ENCODE peak calls at places on chromosomes 11 and 22, in six cellular contexts. U is neural progenitor cell, V is HepG2, E is PC-3, O is hepatocyte, N is HCT116. R is an unnamed sample. For H3K79me2, the result is how much of the 10 kb centered on the place peaks cover.

GRCh38 chr11:97069160-97069559 is 679.3 kb downstream of the JRKL start:
- DNase-seq in U (no peak), V (no peak), E (no peak), N (no peak), O (no peak), R (no peak)

GRCh38 chr11:32213223-32213622 is 122.3 kb downstream of the RCN1 start:
- DNase-seq in U (no peak), O (peak), N (no peak), E (peak), V (no peak), R (no peak)

GRCh38 chr22:40247976-40248375 is 70.3 kb downstream of the TNRC6B start:
- DNase-seq in V (no peak), U (no peak), O (no peak), E (no peak), N (no peak), R (no peak)

GRCh38 chr11:75597636-75598035 is 35.6 kb downstream of the SERPINH1 start:
- DNase-seq in O (peak), E (peak), U (peak), N (peak), V (peak), R (peak)

GRCh38 chr11:2699185-2699530 is 636 bp downstream of the KCNQ1OT1 start:
- DNase-seq in V (no peak), O (no peak), E (peak), U (no peak), N (no peak), R (peak)

GRCh38 chr22:20013382-20013871 is 3.2 kb downstream of the ARVCF start:
- DNase-seq in U (peak), E (no peak), N (no peak), O (peak), V (peak), R (peak)

GRCh38 chr11:83521647-83522596 is 235.8 kb upstream of the CCDC90B start:
- DNase-seq in E (peak), U (peak), N (no peak), O (peak), V (peak), R (peak)

GRCh38 chr22:37254206-37254866 is 10.3 kb upstream of the RAC2 start:
- DNase-seq in O (no peak), U (no peak), N (no peak), V (no peak), E (peak), R (no peak)

GRCh38 chr22:32745251-32745995 is 56.1 kb upstream of the TIMP3 start:
- DNase-seq in N (peak), E (peak), U (peak), O (peak), V (no peak), R (no peak)

GRCh38 chr11:130677486-130678153 is 229.2 kb downstream of the ADAMTS15 start:
- DNase-seq in N (no peak), V (peak), E (peak), U (peak), O (peak), R (no peak)

GRCh38 chr11:32440372-32440888 is 5.1 kb upstream of the WT1 start:
- DNase-seq in O (no peak), U (no peak), E (no peak), V (no peak), N (no peak), R (no peak)

GRCh38 chr11:19232910-19233503 is 7.7 kb downstream of the E2F8 start:
- DNase-seq in N (peak), O (no peak), V (no peak), U (no peak), E (peak), R (no peak)

GRCh38 chr22:40040927-40041326 is 46.2 kb downstream of the FAM83F start:
- DNase-seq in E (peak), O (peak), U (no peak), V (no peak), N (no peak), R (no peak)

GRCh38 chr11:108498816-108499408 is 728 bp upstream of the POGLUT3 start:
- DNase-seq in U (no peak), V (no peak), E (no peak), N (no peak), O (no peak), R (no peak)

GRCh38 chr11:5476184-5476819 is 12.2 kb upstream of the OR52D1 start:
- DNase-seq in O (peak), U (peak), E (peak), N (peak), V (peak), R (peak)

GRCh38 chr11:59615132-59615636 is 390 bp downstream of the OSBP start:
- DNase-seq in U (no peak), O (peak), N (peak), E (peak), V (peak), R (peak)

GRCh38 chr11:64545605-64546004 is 45.4 kb upstream of the SLC22A12 start:
- DNase-seq in O (no peak), V (no peak), N (peak), U (no peak), E (peak), R (no peak)

GRCh38 chr11:60914620-60915249 is 777 bp downstream of the TMEM109 start:
- DNase-seq in N (no peak), U (peak), E (peak), O (peak), V (no peak), R (peak)

GRCh38 chr11:77698896-77699295 is 61.3 kb upstream of the CLNS1A start:
- DNase-seq in U (no peak), V (no peak), O (no peak), N (no peak), E (no peak), R (no peak)

GRCh38 chr11:110410638-110411037 is 19.1 kb upstream of the FDX1 start:
- DNase-seq in E (no peak), O (no peak), V (no peak), U (no peak), N (no peak), R (no peak)

GRCh38 chr11:57597461-57597892 is at the start of gene SERPING1:
- DNase-seq in O (peak), U (no peak), N (no peak), E (no peak), V (no peak), R (no peak)

GRCh38 chr11:76253416-76253815 is 47.1 kb upstream of the WNT11 start:
- DNase-seq in E (no peak), U (no peak), N (no peak), V (no peak), O (no peak), R (no peak)

GRCh38 chr22:45446216-45446615 is 32.7 kb downstream of the RIBC2 start:
- DNase-seq in N (no peak), E (no peak), V (no peak), U (no peak), O (no peak), R (no peak)

GRCh38 chr11:134412508-134413333 is 679 bp upstream of the B3GAT1 start:
- DNase-seq in N (no peak), V (no peak), O (peak), U (peak), E (no peak), R (no peak)

GRCh38 chr11:72939031-72939430 is 124.8 kb downstream of the ATG16L2 start:
- DNase-seq in E (no peak), O (no peak), U (no peak), V (no peak), N (no peak), R (no peak)

GRCh38 chr22:20651286-20651685 is 122.6 kb upstream of the SERPIND1 start:
- DNase-seq in V (no peak), U (no peak), N (no peak), E (no peak), O (no peak), R (no peak)

GRCh38 chr11:14309425-14310192 is 49.4 kb downstream of the RRAS2 start:
- DNase-seq in U (no peak), N (no peak), E (no peak), O (no peak), V (no peak), R (no peak)

GRCh38 chr11:46348986-46349401 is 1.7 kb downstream of the DGKZ start:
- DNase-seq in V (no peak), N (no peak), O (no peak), U (no peak), E (no peak), R (peak)

GRCh38 chr11:1358286-1358685 is 31.4 kb upstream of the BRSK2 start:
- DNase-seq in U (no peak), O (peak), V (no peak), N (no peak), E (no peak), R (no peak)

GRCh38 chr11:67274768-67275605 is 8.7 kb downstream of the GRK2 start:
- DNase-seq in E (no peak), V (no peak), O (no peak), N (no peak), U (no peak), R (no peak)

GRCh38 chr22:36770946-36771340 is 5.0 kb downstream of the IFT27 start:
- DNase-seq in U (no peak), N (no peak), V (no peak), E (no peak), O (no peak), R (no peak)

GRCh38 chr22:47011131-47011854 is 248.8 kb downstream of the TBC1D22A start:
- DNase-seq in U (no peak), O (no peak), N (no peak), V (no peak), E (no peak), R (no peak)

GRCh38 chr22:17375914-17376614 is 6.8 kb downstream of the CECR2 start:
- DNase-seq in O (no peak), V (no peak), E (no peak), N (no peak), U (no peak), R (no peak)

GRCh38 chr22:17380711-17381087 is 11.4 kb downstream of the CECR2 start:
- DNase-seq in V (no peak), O (no peak), U (peak), E (no peak), N (no peak), R (no peak)

GRCh38 chr22:17381237-17381913 is 12.1 kb downstream of the CECR2 start:
- DNase-seq in N (no peak), O (peak), U (peak), V (peak), E (peak), R (no peak)

GRCh38 chr22:17376950-17377349 is 7.7 kb downstream of the CECR2 start:
- DNase-seq in E (no peak), O (no peak), V (no peak), U (no peak), N (no peak), R (no peak)

GRCh38 chr22:17379939-17380710 is 10.9 kb downstream of the CECR2 start:
- DNase-seq in N (no peak), O (no peak), E (no peak), U (peak), V (no peak), R (no peak)
- H3K79me2 ChIP-seq in N (under half), O (half or more), E (under half), U (half or more), V (under half), R (under half)

GRCh38 chr11:8772571-8772970 is 90.0 kb downstream of the RPL27A start:
- DNase-seq in O (no peak), E (no peak), N (no peak), V (no peak), U (no peak), R (no peak)

GRCh38 chr11:8775341-8776133 is 92.9 kb downstream of the RPL27A start:
- DNase-seq in E (peak), U (no peak), V (no peak), N (no peak), O (no peak), R (no peak)

GRCh38 chr11:8776209-8776608 is 93.6 kb downstream of the RPL27A start:
- DNase-seq in O (peak), U (no peak), V (peak), E (no peak), N (no peak), R (no peak)

GRCh38 chr11:8773125-8773524 is 90.5 kb downstream of the RPL27A start:
- DNase-seq in O (no peak), V (no peak), E (no peak), U (no peak), N (no peak), R (no peak)

DNA sequence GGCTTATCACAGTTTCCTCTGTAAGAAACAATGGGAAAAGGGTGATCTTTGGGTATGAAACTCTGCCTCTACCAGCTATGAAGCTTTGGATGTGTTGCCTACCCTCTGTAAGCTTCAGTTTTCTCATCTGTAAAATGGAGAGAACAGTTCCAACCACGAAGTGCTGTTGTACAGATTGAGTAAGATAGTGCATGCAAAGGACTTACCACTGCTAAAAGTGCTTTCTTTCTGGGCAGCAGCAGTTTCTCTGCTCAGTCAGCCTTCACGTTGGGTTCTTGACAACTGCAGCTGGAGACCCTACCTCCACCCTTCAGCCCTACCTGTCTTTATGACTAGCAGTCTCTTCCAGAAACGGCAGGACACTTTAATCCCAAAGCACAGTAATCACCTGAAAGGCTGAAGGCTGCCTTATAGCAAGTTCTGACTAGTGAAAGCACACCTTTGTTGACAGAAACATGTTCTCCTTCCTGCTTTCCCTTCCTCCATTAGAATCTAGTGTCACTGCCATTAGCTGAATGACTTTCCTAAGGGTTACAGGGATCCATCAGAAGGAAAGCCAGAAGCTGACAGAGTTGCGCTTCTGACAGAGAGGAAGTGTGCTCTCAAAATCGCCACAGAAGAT is 91.4 kb downstream of the RPL27A start:
- DNase-seq in N (no peak), U (no peak), V (no peak), E (no peak), O (no peak), R (no peak)
- H3K79me2 ChIP-seq in N (under half), U (under half), V (under half), E (under half), O (under half), R (under half)

GRCh38 chr11:35236667-35237003 is 97.7 kb downstream of the CD44 start:
- DNase-seq in O (no peak), N (no peak), U (no peak), E (no peak), V (no peak), R (no peak)

GRCh38 chr11:35238882-35239281 is 99.9 kb downstream of the CD44 start:
- DNase-seq in N (no peak), O (no peak), E (no peak), V (no peak), U (no peak), R (no peak)

GRCh38 chr11:35237860-35238715 is 99.1 kb downstream of the CD44 start:
- DNase-seq in N (peak), U (peak), E (peak), V (peak), O (peak), R (peak)

GRCh38 chr11:35235944-35236666 is 97.1 kb downstream of the CD44 start:
- DNase-seq in O (no peak), V (no peak), N (peak), E (peak), U (no peak), R (no peak)

DNA sequence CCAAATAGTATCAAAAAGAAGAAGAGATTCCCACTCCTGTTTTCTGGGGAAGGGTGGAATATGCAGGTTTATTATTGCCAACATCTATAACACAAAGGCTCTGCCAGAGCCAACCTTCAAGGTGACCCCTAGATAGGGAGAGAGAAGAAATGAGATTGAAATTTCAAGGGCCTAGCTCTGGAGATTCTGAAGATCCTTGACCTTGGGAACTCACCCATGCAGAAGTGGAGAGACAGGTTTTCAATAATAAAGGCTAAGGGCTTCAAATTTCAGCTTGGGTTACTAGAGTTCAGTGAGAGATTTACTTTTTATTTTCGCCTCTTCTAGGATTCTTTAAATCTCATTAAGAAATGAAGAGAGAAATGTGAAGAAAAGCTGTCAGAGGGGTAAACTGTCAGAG is 98.4 kb downstream of the CD44 start:
- DNase-seq in O (no peak), N (no peak), E (no peak), U (no peak), V (no peak), R (no peak)
- H3K79me2 ChIP-seq in O (under half), N (under half), E (under half), U (under half), V (under half), R (under half)

GRCh38 chr11:47477323-47477722 is 28.4 kb upstream of the RAPSN start:
- DNase-seq in O (no peak), V (no peak), N (no peak), E (peak), U (no peak), R (no peak)
- H3K79me2 ChIP-seq in O (under half), V (under half), N (under half), E (under half), U (under half), R (half or more)

DNA sequence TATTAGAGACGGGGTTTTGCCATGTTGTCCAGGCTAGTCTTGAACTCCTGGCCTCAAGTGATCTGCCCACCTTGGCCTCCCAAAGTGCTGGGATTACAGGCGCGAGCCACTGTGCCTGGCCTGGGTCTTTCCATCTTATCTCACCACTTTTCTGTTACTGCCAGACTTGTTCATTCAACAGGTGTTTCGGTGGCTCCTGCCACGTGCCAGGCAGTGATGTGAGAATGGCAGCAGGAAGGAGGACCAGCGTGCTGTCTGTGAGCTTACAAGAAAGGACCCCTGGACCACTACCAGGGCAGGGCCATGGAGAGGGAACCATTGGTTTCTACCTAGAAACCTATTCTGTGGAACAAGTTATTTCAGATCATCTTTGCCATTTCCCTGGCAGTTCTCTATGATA is 44.2 kb downstream of the CLMP start:
- DNase-seq in O (no peak), V (no peak), N (no peak), U (no peak), E (no peak), R (no peak)
- H3K79me2 ChIP-seq in O (under half), V (under half), N (under half), U (under half), E (under half), R (under half)

GRCh38 chr11:128697645-128698174 is 3.8 kb downstream of the FLI1 start:
- DNase-seq in E (no peak), V (no peak), N (no peak), U (no peak), O (no peak), R (no peak)

GRCh38 chr11:128701936-128702335 is 8.1 kb downstream of the FLI1 start:
- DNase-seq in N (no peak), E (no peak), V (no peak), U (no peak), O (no peak), R (no peak)

GRCh38 chr11:128704517-128704916 is 10.6 kb downstream of the FLI1 start:
- DNase-seq in U (no peak), V (no peak), E (no peak), N (no peak), O (no peak), R (no peak)

GRCh38 chr11:128696930-128697329 is 3.1 kb downstream of the FLI1 start:
- DNase-seq in U (no peak), N (no peak), V (no peak), E (no peak), O (no peak), R (no peak)

GRCh38 chr11:128701086-128701485 is 7.2 kb downstream of the FLI1 start:
- DNase-seq in N (no peak), E (no peak), U (no peak), O (no peak), V (no peak), R (no peak)
- H3K79me2 ChIP-seq in N (under half), E (under half), U (under half), O (under half), V (under half), R (under half)

DNA sequence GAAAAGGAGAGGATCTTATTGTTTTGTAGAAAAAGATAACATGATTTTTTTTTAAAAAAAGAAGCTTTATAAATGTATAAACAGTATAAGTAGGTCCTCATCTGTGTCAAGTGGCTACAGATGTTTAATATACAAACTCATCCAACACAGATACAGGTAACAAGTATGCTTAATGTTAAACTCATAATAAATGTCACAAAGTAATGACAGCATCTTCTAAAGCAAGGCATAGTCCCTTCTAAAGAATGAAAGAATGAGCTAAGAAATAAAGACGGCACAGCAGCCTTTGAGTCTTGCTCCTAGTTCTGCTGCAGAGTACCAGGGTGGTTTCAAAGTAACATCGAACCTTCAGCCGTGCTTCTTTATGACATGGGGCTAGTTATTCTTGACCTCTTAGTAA is 28.7 kb upstream of the BLID start:
- DNase-seq in N (no peak), U (no peak), V (no peak), O (no peak), E (no peak), R (no peak)
- H3K79me2 ChIP-seq in N (half or more), U (under half), V (under half), O (under half), E (half or more), R (under half)

GRCh38 chr11:3932698-3933097 is 77.2 kb downstream of the STIM1 start:
- DNase-seq in N (no peak), U (no peak), V (no peak), E (no peak), O (no peak), R (no peak)
- H3K79me2 ChIP-seq in N (under half), U (under half), V (under half), E (under half), O (under half), R (under half)

GRCh38 chr11:10304495-10305261 is at the start of gene ADM:
- DNase-seq in U (peak), N (peak), E (peak), V (peak), O (peak), R (no peak)
- H3K79me2 ChIP-seq in U (under half), N (under half), E (half or more), V (under half), O (under half), R (under half)